ENCODE peak calls at places on chromosomes 7 and 10, in six cellular contexts. G, P, D, Q, W and O are unnamed samples.

GRCh38 chr10:77311186-77311585 is 326.4 kb downstream of the KCNMA1 start:
- DNase-seq in G (peak; percentile 74), P (no peak), D (no peak), Q (no peak), W (no peak), O (no peak)

GRCh38 chr7:93938293-93938692 is 16.8 kb downstream of the GNG11 start:
- DNase-seq in G (no peak), P (no peak), D (no peak), Q (no peak), W (no peak), O (no peak)

GRCh38 chr7:47383064-47383463 is 198.8 kb downstream of the TNS3 start:
- DNase-seq in G (no peak), P (no peak), D (no peak), Q (peak; percentile 67), W (no peak), O (no peak)

GRCh38 chr10:69103784-69104183 is 15.9 kb downstream of the SRGN start:
- DNase-seq in G (no peak), P (no peak), D (no peak), Q (no peak), W (no peak), O (no peak)

GRCh38 chr10:129963076-129963830 is 821 bp downstream of the EBF3 start:
- DNase-seq in G (peak; percentile 85), P (peak; percentile 59), D (peak; percentile 40), Q (peak; percentile 77), W (no peak), O (no peak)

GRCh38 chr7:34061175-34061574 is 155.8 kb downstream of the BMPER start:
- DNase-seq in G (no peak), P (no peak), D (no peak), Q (peak; percentile 93), W (no peak), O (no peak)

GRCh38 chr10:27696466-27696865 is 49.2 kb downstream of the MKX start:
- DNase-seq in G (no peak), P (no peak), D (no peak), Q (no peak), W (no peak), O (no peak)

GRCh38 chr7:151851160-151851751 is 25.7 kb downstream of the PRKAG2 start:
- DNase-seq in G (no peak), P (no peak), D (peak; percentile 33), Q (peak; percentile 56), W (no peak), O (peak; percentile 22)

GRCh38 chr10:45463244-45464116 is 89.5 kb downstream of the ALOX5 start:
- DNase-seq in G (no peak), P (no peak), D (no peak), Q (no peak), W (no peak), O (no peak)

GRCh38 chr10:91652364-91652763 is 19.5 kb upstream of the PPP1R3C start:
- DNase-seq in G (no peak), P (no peak), D (no peak), Q (peak; percentile 97), W (no peak), O (no peak)

GRCh38 chr10:122142652-122143237 is 128.4 kb upstream of the BTBD16 start:
- DNase-seq in G (peak; percentile 96), P (peak; percentile 46), D (peak; percentile 62), Q (no peak), W (no peak), O (no peak)

GRCh38 chr10:15427836-15428414 is 56.8 kb upstream of the FAM171A1 start:
- DNase-seq in G (peak; percentile 59), P (peak; percentile 69), D (no peak), Q (peak; percentile 68), W (no peak), O (no peak)

GRCh38 chr10:42943025-42943818 is 133.6 kb upstream of the RET start:
- DNase-seq in G (no peak), P (no peak), D (no peak), Q (no peak), W (no peak), O (no peak)

GRCh38 chr10:55320187-55320586 is 519.2 kb upstream of the PCDH15 start:
- DNase-seq in G (no peak), P (no peak), D (no peak), Q (no peak), W (no peak), O (no peak)

GRCh38 chr7:130942211-130942964 is 208.4 kb upstream of the KLF14 start:
- DNase-seq in G (no peak), P (no peak), D (no peak), Q (no peak), W (no peak), O (no peak)

GRCh38 chr7:101474178-101474577 is 111.5 kb downstream of the COL26A1 start:
- DNase-seq in G (no peak), P (no peak), D (no peak), Q (no peak), W (no peak), O (no peak)

GRCh38 chr10:75029420-75029819 is 82.0 kb upstream of the SAMD8 start:
- DNase-seq in G (no peak), P (no peak), D (no peak), Q (no peak), W (no peak), O (no peak)

GRCh38 chr10:71933651-71934050 is 30.5 kb upstream of the CHST3 start:
- DNase-seq in G (no peak), P (no peak), D (no peak), Q (no peak), W (no peak), O (no peak)

GRCh38 chr7:24701232-24701898 is 55.9 kb downstream of the GSDME start:
- DNase-seq in G (no peak), P (peak; percentile 28), D (no peak), Q (peak; percentile 89), W (no peak), O (no peak)

GRCh38 chr10:25175527-25176420 is 973 bp downstream of the GPR158 start:
- DNase-seq in G (peak; percentile 72), P (peak; percentile 79), D (peak; percentile 12), Q (peak; percentile 28), W (no peak), O (no peak)

GRCh38 chr10:127151541-127151940 is 44.9 kb downstream of the INSYN2A start:
- DNase-seq in G (no peak), P (no peak), D (no peak), Q (peak; percentile 26), W (no peak), O (no peak)

GRCh38 chr10:127148066-127148932 is 48.1 kb downstream of the INSYN2A start:
- DNase-seq in G (no peak), P (no peak), D (no peak), Q (peak; percentile 93), W (no peak), O (no peak)

GRCh38 chr10:127148933-127149220 is 47.5 kb downstream of the INSYN2A start:
- DNase-seq in G (no peak), P (no peak), D (no peak), Q (peak; percentile 90), W (no peak), O (no peak)

GRCh38 chr10:127150136-127150535 is 46.3 kb downstream of the INSYN2A start:
- DNase-seq in G (peak; percentile 39), P (no peak), D (no peak), Q (peak; percentile 85), W (no peak), O (no peak)

GRCh38 chr10:127149613-127150081 is 46.7 kb downstream of the INSYN2A start:
- DNase-seq in G (peak; percentile 50), P (peak; percentile 17), D (no peak), Q (peak; percentile 35), W (no peak), O (no peak)
- H3K4me3 ChIP-seq in G (no peak overlapping the region), P (no peak overlapping the region), D (no peak overlapping the region), Q (no peak overlapping the region), W (no peak overlapping the region), O (no peak overlapping the region)

DNA sequence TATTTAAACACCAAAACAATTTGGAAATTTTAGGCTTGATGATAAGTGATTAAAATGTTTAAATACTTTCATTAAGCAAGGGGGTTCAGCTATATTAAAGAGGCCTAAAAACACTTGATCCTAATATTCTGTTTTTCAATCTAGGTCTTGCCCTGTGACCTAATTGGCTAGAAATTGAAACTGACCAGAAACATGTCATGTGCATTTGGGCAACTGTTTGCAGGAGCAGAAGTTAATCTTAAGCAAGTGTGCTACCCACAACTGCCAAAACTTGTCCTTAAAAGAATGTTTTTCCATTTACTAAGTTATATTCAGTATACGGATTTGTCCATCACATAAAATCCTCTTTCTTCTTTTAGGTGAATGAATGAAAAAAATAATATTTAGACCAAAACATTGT is 167.3 kb downstream of the PPP1R3A start:
- DNase-seq in G (no peak), P (no peak), D (no peak), Q (no peak), W (no peak), O (no peak)
- H3K27me3 ChIP-seq in G (no peaks in the 10 kb centered on the region), P (no peaks in the 10 kb centered on the region), D (no peaks in the 10 kb centered on the region), Q (no peaks in the 10 kb centered on the region), W (no peaks in the 10 kb centered on the region), O (no peaks in the 10 kb centered on the region)

DNA sequence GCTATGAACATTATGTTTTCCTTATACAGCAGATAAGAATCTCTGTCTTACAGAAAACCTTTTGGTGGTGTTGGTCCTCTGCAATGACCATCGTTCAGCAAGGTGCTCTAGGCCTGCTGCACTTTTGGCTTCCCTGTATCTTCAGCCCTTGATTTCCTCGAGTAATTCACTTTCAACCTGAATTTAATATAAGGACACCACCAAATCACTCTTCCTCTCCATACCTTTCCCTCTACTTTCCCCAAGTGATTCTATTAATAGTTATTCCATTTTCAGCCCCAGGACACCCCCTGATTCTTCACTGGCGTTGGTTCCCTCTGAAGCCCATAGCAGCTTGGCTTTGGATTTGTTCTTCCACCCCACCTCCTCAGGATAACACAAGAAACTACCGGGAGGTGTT is 72.2 kb downstream of the EZH2 start:
- DNase-seq in G (no peak), P (no peak), D (no peak), Q (no peak), W (no peak), O (no peak)
- H3K36me3 ChIP-seq in G (peaks cover 21% of the 10 kb centered on the region), P (peaks cover 42% of the 10 kb centered on the region), D (peaks cover 39% of the 10 kb centered on the region), Q (peaks cover 7% of the 10 kb centered on the region), W (no peaks in the 10 kb centered on the region), O (peaks cover 20% of the 10 kb centered on the region)

DNA sequence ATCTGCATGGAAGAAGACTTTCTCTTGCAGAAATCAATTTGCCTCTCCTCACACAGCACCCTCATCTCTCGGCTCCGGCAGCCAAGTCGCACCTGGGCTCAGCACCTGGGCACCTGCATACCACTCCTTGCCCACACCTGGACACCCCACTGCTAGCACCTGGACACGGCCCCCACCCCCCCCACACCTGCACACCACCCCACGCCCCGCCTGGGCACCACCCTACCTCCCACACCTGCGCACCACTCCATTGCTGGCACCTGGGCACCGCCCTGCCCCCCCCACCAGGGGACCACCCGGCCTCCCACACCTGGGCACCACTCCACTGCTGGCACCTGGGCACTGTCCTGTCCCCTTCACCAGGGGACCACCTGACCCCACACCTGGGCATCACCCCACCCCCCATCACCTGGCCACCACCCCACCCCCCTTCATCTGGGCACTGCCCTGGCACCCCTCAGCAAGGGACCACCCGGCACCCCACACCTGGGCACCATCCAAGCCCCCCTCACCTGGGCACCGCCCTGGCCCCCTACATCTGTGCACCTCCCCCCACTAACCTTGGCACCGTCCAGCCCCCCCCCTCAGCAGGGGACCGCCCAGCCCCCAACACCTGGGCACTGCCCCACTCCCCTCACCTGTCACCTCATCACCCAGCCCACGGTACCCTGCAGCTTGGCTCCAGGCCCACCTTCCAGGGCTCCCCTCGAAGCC is 33.8 kb upstream of the RNF32 start:
- DNase-seq in G (peak; percentile 58), P (no peak), D (no peak), Q (no peak), W (no peak), O (no peak)
- H3K4me3 ChIP-seq in G (no peak overlapping the region), P (no peak overlapping the region), D (no peak overlapping the region), Q (no peak overlapping the region), W (no peak overlapping the region), O (no peak overlapping the region)

GRCh38 chr10:79442171-79443040 is 3.0 kb downstream of the ZCCHC24 start:
- DNase-seq in G (peak; percentile 19), P (no peak), D (no peak), Q (no peak), W (no peak), O (no peak)
- H3K27me3 ChIP-seq in G (peaks cover 12% of the 10 kb centered on the region), P (no peaks in the 10 kb centered on the region), D (no peaks in the 10 kb centered on the region), Q (no peaks in the 10 kb centered on the region), W (no peaks in the 10 kb centered on the region), O (peaks cover 4% of the 10 kb centered on the region)